ENCODE peak calls at places on chromosome 16, in four cellular contexts. One of them, this sample, is unnamed.

GRCh38 chr16:64933890-64934289 is 188.0 kb downstream of the CDH11 start:
- DNase-seq in K562: no peak
- DNase-seq in HepG2: no peak
- DNase-seq in WTC11: no peak
- DNase-seq in this sample: no peak

GRCh38 chr16:19524356-19524865 is 669 bp downstream of the CCP110 start:
- DNase-seq in K562: no peak
- DNase-seq in HepG2: no peak
- DNase-seq in WTC11: no peak
- DNase-seq in this sample: no peak

GRCh38 chr16:12613131-12613991 is 190.3 kb downstream of the CPPED1 start:
- DNase-seq in WTC11: no peak
- DNase-seq in K562: peak
- DNase-seq in HepG2: peak
- DNase-seq in this sample: no peak

GRCh38 chr16:86388976-86389375 is 121.4 kb upstream of the FOXF1 start:
- DNase-seq in WTC11: no peak
- DNase-seq in K562: no peak
- DNase-seq in HepG2: no peak
- DNase-seq in this sample: no peak

GRCh38 chr16:19884611-19885455 is at the start of gene GPRC5B:
- DNase-seq in WTC11: peak
- DNase-seq in HepG2: no peak
- DNase-seq in K562: peak
- DNase-seq in this sample: peak

GRCh38 chr16:86471896-86472295 is 38.4 kb upstream of the FOXF1 start:
- DNase-seq in WTC11: no peak
- DNase-seq in K562: no peak
- DNase-seq in HepG2: no peak
- DNase-seq in this sample: no peak

GRCh38 chr16:72921620-72922019 is 126.3 kb downstream of the ZFHX3 start:
- DNase-seq in HepG2: no peak
- DNase-seq in WTC11: no peak
- DNase-seq in K562: no peak
- DNase-seq in this sample: no peak

GRCh38 chr16:10566613-10567012 is 13.8 kb downstream of the EMP2 start:
- DNase-seq in WTC11: no peak
- DNase-seq in HepG2: no peak
- DNase-seq in K562: no peak
- DNase-seq in this sample: no peak

GRCh38 chr16:27432600-27432957 is 30.6 kb downstream of the IL21R start:
- DNase-seq in K562: no peak
- DNase-seq in WTC11: no peak
- DNase-seq in HepG2: no peak
- DNase-seq in this sample: peak

GRCh38 chr16:12162151-12162559 is 185.6 kb downstream of the SNX29 start:
- DNase-seq in WTC11: no peak
- DNase-seq in HepG2: no peak
- DNase-seq in K562: no peak
- DNase-seq in this sample: no peak

DNA sequence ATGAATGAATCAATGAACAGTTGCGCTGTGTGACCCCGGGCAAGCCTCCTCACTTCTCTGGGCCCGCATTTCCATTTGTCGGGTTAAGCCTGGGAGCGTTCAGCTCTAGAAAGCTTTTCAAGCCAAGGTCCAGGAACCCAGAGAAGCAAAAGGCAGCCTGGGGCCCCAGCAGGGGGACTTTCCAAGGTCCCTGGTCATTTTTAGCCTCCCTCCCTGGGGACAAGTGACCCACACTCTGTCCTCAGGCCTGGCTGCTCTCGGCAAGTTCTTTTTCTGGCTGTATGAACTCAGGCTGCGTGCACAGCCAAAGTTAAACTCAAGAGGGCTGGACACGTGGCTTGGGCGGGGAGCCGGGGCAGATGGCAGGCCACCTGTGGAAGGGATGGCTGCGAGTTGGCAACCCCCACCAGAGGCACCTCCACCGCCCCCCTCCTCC is 41.4 kb upstream of the CIBAR2 start:
- DNase-seq in WTC11: no peak
- DNase-seq in HepG2: no peak
- DNase-seq in K562: no peak
- DNase-seq in this sample: no peak
- TF ChIP-seq ELF4 in WTC11: no peak
- TF ChIP-seq ELF4 in HepG2: no peak
- TF ChIP-seq ELF4 in K562: no peak
- TF ChIP-seq ELF4 in this sample: no peak

GRCh38 chr16:29011112-29011511 is 26.3 kb downstream of the LAT start:
- DNase-seq in HepG2: no peak
- DNase-seq in WTC11: peak
- DNase-seq in K562: no peak
- DNase-seq in this sample: peak

GRCh38 chr16:29009050-29009837 is 24.4 kb downstream of the LAT start:
- DNase-seq in WTC11: no peak
- DNase-seq in HepG2: no peak
- DNase-seq in K562: peak
- DNase-seq in this sample: no peak

GRCh38 chr16:29011851-29012250 is 27.0 kb downstream of the LAT start:
- DNase-seq in K562: no peak
- DNase-seq in WTC11: no peak
- DNase-seq in HepG2: no peak
- DNase-seq in this sample: no peak

GRCh38 chr16:29009838-29010166 is 24.9 kb downstream of the LAT start:
- DNase-seq in HepG2: no peak
- DNase-seq in K562: no peak
- DNase-seq in WTC11: no peak
- DNase-seq in this sample: no peak

DNA sequence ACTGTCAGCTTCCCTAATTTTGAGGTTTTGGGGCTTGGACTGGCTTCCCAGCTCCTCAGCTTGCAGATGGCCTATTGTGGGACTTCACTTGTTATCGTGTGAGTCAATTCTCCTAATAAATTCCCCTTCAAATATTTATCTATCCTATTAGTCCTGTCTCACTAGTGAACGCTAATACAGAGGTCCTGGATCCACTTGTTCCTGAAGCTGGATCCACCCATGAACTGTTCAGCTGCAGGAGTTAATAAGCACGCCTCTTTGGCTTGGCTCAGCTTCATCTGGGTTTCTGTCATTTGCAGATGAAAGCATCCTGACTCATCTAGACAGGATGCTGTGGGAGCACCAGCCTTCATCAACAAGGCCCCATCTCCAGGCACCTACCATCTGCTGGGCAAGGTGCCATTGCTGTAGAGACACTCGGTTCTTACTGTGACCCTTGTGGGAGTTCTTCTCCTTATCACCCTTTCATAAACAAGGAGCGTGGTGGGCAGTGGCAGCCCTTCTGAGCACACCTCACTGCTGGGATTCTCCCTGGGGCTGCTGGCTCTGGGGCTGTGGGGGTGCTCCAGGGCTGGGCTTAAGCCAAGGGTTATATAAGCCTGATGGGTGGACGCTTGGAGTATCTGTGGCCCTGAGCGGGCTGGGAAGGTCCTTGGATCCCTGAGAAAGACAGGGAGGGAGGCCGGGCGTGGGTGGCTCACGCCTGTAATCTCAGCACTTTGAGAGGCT is 23.2 kb downstream of the LAT start:
- DNase-seq in WTC11: no peak
- DNase-seq in HepG2: no peak
- DNase-seq in K562: peak
- DNase-seq in this sample: peak
- TF ChIP-seq ELF4 in WTC11: no peak
- TF ChIP-seq ELF4 in HepG2: no peak
- TF ChIP-seq ELF4 in K562: no peak
- TF ChIP-seq ELF4 in this sample: no peak

GRCh38 chr16:30615358-30616076 is 5.3 kb upstream of the ZNF689 start:
- DNase-seq in HepG2: peak
- DNase-seq in K562: peak
- DNase-seq in WTC11: peak
- DNase-seq in this sample: peak
- TF ChIP-seq ELF4 in HepG2: no peak
- TF ChIP-seq ELF4 in K562: no peak
- TF ChIP-seq ELF4 in WTC11: no peak
- TF ChIP-seq ELF4 in this sample: no peak

GRCh38 chr16:88298882-88299745 is 83.6 kb upstream of the ZNF469 start:
- DNase-seq in HepG2: no peak
- DNase-seq in K562: no peak
- DNase-seq in WTC11: no peak
- DNase-seq in this sample: no peak
- TF ChIP-seq ELF4 in HepG2: no peak
- TF ChIP-seq ELF4 in K562: no peak
- TF ChIP-seq ELF4 in WTC11: no peak
- TF ChIP-seq ELF4 in this sample: no peak

DNA sequence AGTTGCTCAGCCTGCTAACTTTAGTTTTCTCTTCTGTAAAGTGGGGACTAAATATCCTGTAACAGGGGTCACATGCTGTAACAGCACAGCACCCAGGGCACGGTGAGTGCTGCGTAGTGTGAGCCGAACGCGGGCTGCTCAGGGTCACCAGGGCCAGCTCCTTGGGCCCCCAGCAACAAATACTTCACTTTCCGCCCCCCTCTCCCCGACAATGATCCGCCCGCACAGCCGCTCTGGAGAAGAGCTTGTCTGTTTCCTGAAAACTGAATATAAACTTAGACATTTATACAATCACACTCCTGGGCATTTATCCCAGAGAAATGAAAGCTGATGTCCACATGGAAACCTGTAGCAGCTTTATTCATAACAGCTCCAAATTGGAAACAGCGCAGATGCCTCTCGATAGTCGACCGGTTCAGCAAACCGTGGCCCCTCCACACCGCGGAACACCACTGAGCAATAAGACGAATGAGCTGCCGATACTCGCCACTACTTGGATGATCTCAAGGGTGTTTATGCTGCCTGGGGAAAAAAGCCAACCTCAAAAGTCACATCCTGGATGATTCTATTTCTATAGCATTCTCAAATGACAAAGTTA is 267.2 kb downstream of the PARN start:
- DNase-seq in K562: no peak
- DNase-seq in WTC11: no peak
- DNase-seq in HepG2: no peak
- DNase-seq in this sample: no peak
- TF ChIP-seq ELF4 in K562: no peak
- TF ChIP-seq ELF4 in WTC11: no peak
- TF ChIP-seq ELF4 in HepG2: no peak
- TF ChIP-seq ELF4 in this sample: no peak

GRCh38 chr16:1183235-1183907 is 30.5 kb downstream of the CACNA1H start:
- DNase-seq in K562: no peak
- DNase-seq in HepG2: no peak
- DNase-seq in WTC11: peak
- DNase-seq in this sample: peak
- TF ChIP-seq ELF4 in K562: no peak
- TF ChIP-seq ELF4 in HepG2: no peak
- TF ChIP-seq ELF4 in WTC11: no peak
- TF ChIP-seq ELF4 in this sample: no peak

GRCh38 chr16:53024045-53024444 is 28.7 kb downstream of the CHD9NB start:
- DNase-seq in HepG2: no peak
- DNase-seq in K562: peak
- DNase-seq in WTC11: no peak
- DNase-seq in this sample: no peak

GRCh38 chr16:53018834-53019416 is 33.8 kb downstream of the CHD9NB start:
- DNase-seq in HepG2: no peak
- DNase-seq in K562: no peak
- DNase-seq in WTC11: no peak
- DNase-seq in this sample: no peak

GRCh38 chr16:53022374-53022773 is 30.3 kb downstream of the CHD9NB start:
- DNase-seq in WTC11: peak
- DNase-seq in K562: peak
- DNase-seq in HepG2: peak
- DNase-seq in this sample: peak
- TF ChIP-seq ELF4 in WTC11: no peak
- TF ChIP-seq ELF4 in K562: no peak
- TF ChIP-seq ELF4 in HepG2: no peak
- TF ChIP-seq ELF4 in this sample: no peak

DNA sequence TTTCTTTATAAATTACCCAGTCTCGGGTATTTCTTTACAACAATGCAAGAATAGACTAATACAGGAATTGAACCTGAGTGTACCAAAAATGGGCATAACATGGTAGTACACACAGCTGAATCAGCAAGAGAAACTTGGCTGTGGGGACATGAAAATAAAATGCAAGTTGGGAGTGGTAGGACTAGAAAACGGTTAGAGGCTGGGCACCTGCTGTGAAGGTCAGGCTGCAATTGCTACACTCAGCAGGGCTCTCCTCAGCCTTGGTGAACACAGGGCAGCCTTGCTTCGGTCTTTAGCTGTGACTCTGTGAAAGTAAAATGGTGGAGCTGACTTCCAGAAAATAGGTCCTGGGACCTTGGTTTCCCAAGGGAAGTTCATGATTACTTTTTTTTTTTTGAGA is 45.6 kb downstream of the CNGB1 start:
- DNase-seq in WTC11: no peak
- DNase-seq in HepG2: no peak
- DNase-seq in K562: no peak
- DNase-seq in this sample: no peak
- TF ChIP-seq ELF4 in WTC11: no peak
- TF ChIP-seq ELF4 in HepG2: no peak
- TF ChIP-seq ELF4 in K562: no peak
- TF ChIP-seq ELF4 in this sample: no peak

GRCh38 chr16:77788196-77789084 is at the start of gene VAT1L:
- DNase-seq in HepG2: no peak
- DNase-seq in K562: no peak
- DNase-seq in WTC11: peak
- DNase-seq in this sample: peak
- TF ChIP-seq ELF4 in HepG2: no peak
- TF ChIP-seq ELF4 in K562: no peak
- TF ChIP-seq ELF4 in WTC11: no peak
- TF ChIP-seq ELF4 in this sample: no peak

GRCh38 chr16:23486480-23486879 is 23.8 kb downstream of the GGA2 start:
- DNase-seq in HepG2: no peak
- DNase-seq in WTC11: no peak
- DNase-seq in K562: no peak
- DNase-seq in this sample: no peak
- TF ChIP-seq ELF4 in HepG2: no peak
- TF ChIP-seq ELF4 in WTC11: no peak
- TF ChIP-seq ELF4 in K562: no peak
- TF ChIP-seq ELF4 in this sample: no peak